ENCODE peak calls at places on chromosomes 13 and 19, in six cellular contexts. One of them, this sample, is unnamed.

GRCh38 chr19:41367848-41368301 is 3.9 kb upstream of the B9D2 start:
- DNase-seq in PC-3: peak; percentile 78
- DNase-seq in GM23248: peak; percentile 94
- DNase-seq in mammary epithelial cell: peak; percentile 91
- DNase-seq in GM23338: no peak
- DNase-seq in A549: peak; percentile 77
- DNase-seq in this sample: peak; percentile 90

GRCh38 chr13:75635621-75636338 is at the start of gene LMO7:
- DNase-seq in GM23338: peak; percentile 89
- DNase-seq in mammary epithelial cell: peak; percentile 27
- DNase-seq in PC-3: peak; percentile 46
- DNase-seq in GM23248: peak; percentile 83
- DNase-seq in A549: peak; percentile 25
- DNase-seq in this sample: peak; percentile 72

GRCh38 chr19:33395561-33396550 is 22.3 kb downstream of the CEBPG start:
- DNase-seq in GM23248: peak; percentile 90
- DNase-seq in A549: no peak
- DNase-seq in GM23338: no peak
- DNase-seq in PC-3: no peak
- DNase-seq in mammary epithelial cell: no peak
- DNase-seq in this sample: no peak

GRCh38 chr13:70849267-70849666 is 741.0 kb upstream of the KLHL1 start:
- DNase-seq in mammary epithelial cell: no peak
- DNase-seq in GM23248: no peak
- DNase-seq in A549: no peak
- DNase-seq in GM23338: no peak
- DNase-seq in PC-3: peak; percentile 46
- DNase-seq in this sample: no peak

GRCh38 chr19:31214086-31214485 is 135.2 kb downstream of the TSHZ3 start:
- DNase-seq in mammary epithelial cell: peak; percentile 99
- DNase-seq in GM23248: peak; percentile 100
- DNase-seq in GM23338: no peak
- DNase-seq in PC-3: peak; percentile 80
- DNase-seq in A549: peak; percentile 84
- DNase-seq in this sample: peak; percentile 99

GRCh38 chr19:34662919-34663318 is 14.0 kb downstream of the SCGB2B2 start:
- DNase-seq in mammary epithelial cell: peak; percentile 14
- DNase-seq in GM23248: peak; percentile 53
- DNase-seq in GM23338: peak; percentile 90
- DNase-seq in A549: peak; percentile 70
- DNase-seq in PC-3: peak; percentile 36
- DNase-seq in this sample: no peak

GRCh38 chr13:99043700-99044300 is 65.9 kb upstream of the DOCK9 start:
- DNase-seq in A549: no peak
- DNase-seq in mammary epithelial cell: no peak
- DNase-seq in PC-3: peak; percentile 54
- DNase-seq in GM23248: no peak
- DNase-seq in GM23338: no peak
- DNase-seq in this sample: no peak

GRCh38 chr19:6233827-6234511 is 45.8 kb downstream of the MLLT1 start:
- DNase-seq in GM23248: no peak
- DNase-seq in A549: no peak
- DNase-seq in GM23338: no peak
- DNase-seq in mammary epithelial cell: no peak
- DNase-seq in PC-3: no peak
- DNase-seq in this sample: no peak

GRCh38 chr19:48591021-48591420 is 15.5 kb upstream of the SPACA4 start:
- DNase-seq in PC-3: peak; percentile 20
- DNase-seq in GM23248: peak; percentile 54
- DNase-seq in GM23338: peak; percentile 73
- DNase-seq in A549: peak; percentile 68
- DNase-seq in mammary epithelial cell: no peak
- DNase-seq in this sample: peak; percentile 40

GRCh38 chr19:31946491-31946890 is 398.9 kb upstream of the ZNF507 start:
- DNase-seq in mammary epithelial cell: no peak
- DNase-seq in A549: no peak
- DNase-seq in GM23248: no peak
- DNase-seq in GM23338: no peak
- DNase-seq in PC-3: no peak
- DNase-seq in this sample: peak; percentile 1

GRCh38 chr19:29285878-29286277 is 72.9 kb upstream of the UQCRFS1 start:
- DNase-seq in GM23248: peak; percentile 16
- DNase-seq in mammary epithelial cell: no peak
- DNase-seq in GM23338: peak; percentile 66
- DNase-seq in PC-3: no peak
- DNase-seq in A549: peak; percentile 32
- DNase-seq in this sample: no peak

GRCh38 chr19:33217881-33218280 is 7.8 kb downstream of the SLC7A10 start:
- DNase-seq in GM23248: no peak
- DNase-seq in PC-3: no peak
- DNase-seq in GM23338: no peak
- DNase-seq in A549: no peak
- DNase-seq in mammary epithelial cell: no peak
- DNase-seq in this sample: no peak

GRCh38 chr13:27339299-27339698 is 68.7 kb downstream of the RASL11A start:
- DNase-seq in PC-3: peak; percentile 71
- DNase-seq in A549: peak; percentile 73
- DNase-seq in GM23248: peak; percentile 50
- DNase-seq in GM23338: peak; percentile 89
- DNase-seq in mammary epithelial cell: peak; percentile 20
- DNase-seq in this sample: peak; percentile 47

GRCh38 chr13:66530686-66531085 is 699.5 kb downstream of the PCDH9 start:
- DNase-seq in GM23248: no peak
- DNase-seq in A549: no peak
- DNase-seq in PC-3: no peak
- DNase-seq in mammary epithelial cell: no peak
- DNase-seq in GM23338: peak; percentile 24
- DNase-seq in this sample: no peak

GRCh38 chr13:30119476-30119875 is 187.9 kb downstream of the KATNAL1 start:
- DNase-seq in mammary epithelial cell: peak; percentile 84
- DNase-seq in A549: no peak
- DNase-seq in GM23248: peak; percentile 89
- DNase-seq in GM23338: no peak
- DNase-seq in PC-3: peak; percentile 82
- DNase-seq in this sample: peak; percentile 78
- H3K4me2 ChIP-seq in mammary epithelial cell: peak overlapping the region; percentile 71
- H3K4me2 ChIP-seq in A549: no peak overlapping the region
- H3K4me2 ChIP-seq in GM23248: peak overlapping the region; percentile 82
- H3K4me2 ChIP-seq in GM23338: no peak overlapping the region
- H3K4me2 ChIP-seq in PC-3: peak overlapping the region; percentile 73
- H3K4me2 ChIP-seq in this sample: peak overlapping the region; percentile 52

GRCh38 chr19:45075215-45076028 is 856 bp downstream of the ZNF296 start:
- DNase-seq in GM23248: peak; percentile 26
- DNase-seq in PC-3: peak; percentile 82
- DNase-seq in mammary epithelial cell: no peak
- DNase-seq in GM23338: peak; percentile 88
- DNase-seq in A549: peak; percentile 85
- DNase-seq in this sample: no peak

GRCh38 chr19:45076851-45077730 is 813 bp upstream of the ZNF296 start:
- DNase-seq in GM23338: peak; percentile 75
- DNase-seq in A549: no peak
- DNase-seq in mammary epithelial cell: no peak
- DNase-seq in GM23248: no peak
- DNase-seq in PC-3: no peak
- DNase-seq in this sample: no peak

GRCh38 chr19:45071969-45072790 is 4.1 kb downstream of the ZNF296 start:
- DNase-seq in GM23248: no peak
- DNase-seq in GM23338: no peak
- DNase-seq in PC-3: no peak
- DNase-seq in mammary epithelial cell: no peak
- DNase-seq in A549: no peak
- DNase-seq in this sample: no peak

GRCh38 chr19:45076029-45076850 is at the start of gene ZNF296:
- DNase-seq in A549: peak; percentile 84
- DNase-seq in GM23248: peak; percentile 63
- DNase-seq in PC-3: peak; percentile 82
- DNase-seq in mammary epithelial cell: peak; percentile 33
- DNase-seq in GM23338: peak; percentile 92
- DNase-seq in this sample: peak; percentile 51

DNA sequence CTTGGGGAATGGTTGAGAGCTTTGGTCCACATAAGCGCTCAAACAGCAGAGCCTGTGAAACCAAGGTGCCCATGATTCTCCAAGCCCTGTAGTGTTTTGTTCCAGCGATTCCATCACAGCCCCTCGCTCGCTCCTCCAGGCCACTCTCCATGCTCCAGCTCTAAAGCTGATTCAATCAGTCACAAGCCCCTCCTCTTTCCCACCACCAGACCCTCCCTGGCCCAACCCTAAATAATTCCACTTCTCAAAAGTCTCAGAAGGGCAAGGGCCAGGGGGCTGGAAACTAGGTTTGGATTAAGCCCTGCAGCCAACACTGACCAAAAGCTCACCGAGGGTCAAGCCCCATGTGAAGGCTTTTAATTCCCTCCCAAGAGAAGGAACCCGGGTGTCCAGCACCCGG is 1.5 kb downstream of the ZNF296 start:
- DNase-seq in GM23338: peak; percentile 62
- DNase-seq in mammary epithelial cell: no peak
- DNase-seq in GM23248: no peak
- DNase-seq in A549: no peak
- DNase-seq in PC-3: no peak
- DNase-seq in this sample: no peak
- H3K4me2 ChIP-seq in GM23338: peak overlapping the region; percentile 98
- H3K4me2 ChIP-seq in mammary epithelial cell: no peak overlapping the region
- H3K4me2 ChIP-seq in GM23248: no peak overlapping the region
- H3K4me2 ChIP-seq in A549: peak overlapping the region; percentile 84
- H3K4me2 ChIP-seq in PC-3: peak overlapping the region; percentile 97
- H3K4me2 ChIP-seq in this sample: no peak overlapping the region

DNA sequence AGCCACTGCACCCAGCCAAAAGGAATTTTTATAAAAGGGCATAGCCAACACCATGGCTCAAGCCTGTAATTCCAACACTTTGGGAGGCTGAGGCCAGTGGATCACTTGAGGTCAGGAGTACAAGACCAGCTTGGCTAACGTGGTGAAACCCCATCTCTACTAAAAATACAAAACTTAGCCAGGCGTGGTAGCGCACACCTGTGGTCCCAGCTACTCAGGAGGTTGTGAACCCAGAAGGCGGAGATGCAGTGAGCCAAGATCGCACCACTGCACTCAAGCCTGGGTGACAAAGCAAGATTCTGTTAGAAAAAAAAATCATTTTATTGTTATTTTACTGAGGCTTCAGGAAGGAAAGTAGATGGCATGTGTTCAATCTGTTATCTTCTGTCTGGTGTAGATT is 31.3 kb upstream of the FOXO1 start:
- DNase-seq in GM23248: no peak
- DNase-seq in A549: no peak
- DNase-seq in PC-3: no peak
- DNase-seq in mammary epithelial cell: no peak
- DNase-seq in GM23338: no peak
- DNase-seq in this sample: no peak
- H3K4me2 ChIP-seq in GM23248: no peak overlapping the region
- H3K4me2 ChIP-seq in A549: no peak overlapping the region
- H3K4me2 ChIP-seq in PC-3: no peak overlapping the region
- H3K4me2 ChIP-seq in mammary epithelial cell: no peak overlapping the region
- H3K4me2 ChIP-seq in GM23338: no peak overlapping the region
- H3K4me2 ChIP-seq in this sample: no peak overlapping the region

DNA sequence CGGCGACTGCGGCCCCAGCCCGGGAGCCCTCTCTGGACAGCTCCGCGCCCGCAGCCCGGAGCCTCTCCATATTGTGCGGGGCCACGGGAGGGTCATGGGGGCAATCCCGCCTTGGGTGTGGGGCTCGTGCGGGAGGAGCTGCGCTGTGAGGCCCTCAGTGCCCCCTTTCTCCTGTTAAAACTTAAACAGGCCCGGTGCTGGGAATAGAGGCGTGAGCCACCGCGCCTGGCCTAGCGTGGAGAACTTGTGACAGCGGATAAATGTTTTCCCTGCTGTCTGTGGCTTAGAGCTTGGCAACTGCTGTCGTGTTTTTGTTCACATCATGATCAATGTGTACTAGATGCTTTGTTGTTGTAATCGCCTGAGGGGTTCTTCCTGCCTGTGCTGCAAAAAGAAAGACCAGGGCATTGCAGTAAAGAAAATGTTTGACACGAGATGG is 588 bp downstream of the ZNF844 start:
- DNase-seq in PC-3: no peak
- DNase-seq in A549: no peak
- DNase-seq in GM23248: peak; percentile 73
- DNase-seq in mammary epithelial cell: no peak
- DNase-seq in GM23338: peak; percentile 61
- DNase-seq in this sample: peak; percentile 52
- H3K4me2 ChIP-seq in PC-3: peak overlapping the region; percentile 71
- H3K4me2 ChIP-seq in A549: no peak overlapping the region
- H3K4me2 ChIP-seq in GM23248: peak overlapping the region; percentile 88
- H3K4me2 ChIP-seq in mammary epithelial cell: no peak overlapping the region
- H3K4me2 ChIP-seq in GM23338: peak overlapping the region; percentile 97
- H3K4me2 ChIP-seq in this sample: peak overlapping the region; percentile 74

GRCh38 chr19:45643927-45644771 is 5.0 kb upstream of the EML2 start:
- DNase-seq in A549: no peak
- DNase-seq in PC-3: no peak
- DNase-seq in GM23338: no peak
- DNase-seq in mammary epithelial cell: no peak
- DNase-seq in GM23248: no peak
- DNase-seq in this sample: no peak
- H3K4me2 ChIP-seq in A549: no peak overlapping the region
- H3K4me2 ChIP-seq in PC-3: peak overlapping the region; percentile 83
- H3K4me2 ChIP-seq in GM23338: peak overlapping the region; percentile 93
- H3K4me2 ChIP-seq in mammary epithelial cell: peak overlapping the region; percentile 72
- H3K4me2 ChIP-seq in GM23248: no peak overlapping the region
- H3K4me2 ChIP-seq in this sample: peak overlapping the region; percentile 77

GRCh38 chr19:10033614-10034013 is 20.3 kb downstream of the RDH8 start:
- DNase-seq in PC-3: no peak
- DNase-seq in GM23248: no peak
- DNase-seq in GM23338: no peak
- DNase-seq in mammary epithelial cell: no peak
- DNase-seq in A549: no peak
- DNase-seq in this sample: no peak

GRCh38 chr19:10037367-10037766 is 24.1 kb downstream of the RDH8 start:
- DNase-seq in A549: peak; percentile 35
- DNase-seq in GM23248: no peak
- DNase-seq in PC-3: no peak
- DNase-seq in GM23338: no peak
- DNase-seq in mammary epithelial cell: no peak
- DNase-seq in this sample: no peak

GRCh38 chr19:10037809-10038208 is 24.5 kb downstream of the RDH8 start:
- DNase-seq in mammary epithelial cell: no peak
- DNase-seq in A549: no peak
- DNase-seq in PC-3: no peak
- DNase-seq in GM23248: no peak
- DNase-seq in GM23338: no peak
- DNase-seq in this sample: no peak

GRCh38 chr19:10036601-10037071 is 23.4 kb downstream of the RDH8 start:
- DNase-seq in mammary epithelial cell: no peak
- DNase-seq in PC-3: no peak
- DNase-seq in GM23338: no peak
- DNase-seq in A549: peak; percentile 86
- DNase-seq in GM23248: peak; percentile 7
- DNase-seq in this sample: no peak
- H3K4me2 ChIP-seq in mammary epithelial cell: no peak overlapping the region
- H3K4me2 ChIP-seq in PC-3: no peak overlapping the region
- H3K4me2 ChIP-seq in GM23338: no peak overlapping the region
- H3K4me2 ChIP-seq in A549: peak overlapping the region; percentile 73
- H3K4me2 ChIP-seq in GM23248: no peak overlapping the region
- H3K4me2 ChIP-seq in this sample: no peak overlapping the region